ENCODE peak calls at places on chromosomes 13 and 19, in ten cellular contexts. M is spleen; X is iPS DF 6.9; K is mammary epithelial cell; V is neural progenitor cell; T is GM12878; J is thyroid gland; S is CD4-positive, CD25-positive, alpha-beta regulatory T cell; C is uterus; U is endodermal cell. R is an unnamed sample. For H3K4me1, the result is how much of the 10 kb centered on the place peaks cover.

GRCh38 chr13:101785858-101786257 is 333.4 kb downstream of the ITGBL1 start:
- DNase-seq in S (no peak), K (peak), U (peak), J (no peak), V (peak), C (no peak), X (peak), M (no peak), T (no peak), R (no peak)

GRCh38 chr19:50720921-50721291 is 1.3 kb upstream of the SHANK1 start:
- DNase-seq in C (no peak), V (peak), T (no peak), S (no peak), U (peak), X (no peak), J (no peak), K (peak), M (no peak), R (no peak)

GRCh38 chr19:4678881-4679379 is 8.8 kb upstream of the MYDGF start:
- DNase-seq in T (no peak), X (peak), M (no peak), K (no peak), C (peak), U (peak), V (peak), J (no peak), S (no peak), R (no peak)

GRCh38 chr13:112244495-112245177 is 131.5 kb upstream of the SPACA7 start:
- DNase-seq in X (no peak), J (no peak), T (no peak), V (no peak), C (no peak), S (no peak), K (no peak), M (peak), U (peak), R (no peak)

GRCh38 chr13:48950507-48950886 is 25.2 kb upstream of the FNDC3A start:
- DNase-seq in M (no peak), C (no peak), K (peak), V (no peak), T (no peak), J (no peak), S (no peak), U (no peak), X (no peak), R (no peak)

GRCh38 chr19:12194827-12195500 is 32.1 kb downstream of the ZNF136 start:
- DNase-seq in U (no peak), J (peak), S (peak), T (no peak), C (peak), M (peak), K (peak), X (peak), V (no peak), R (no peak)

GRCh38 chr19:16778796-16779411 is 50.3 kb upstream of the SIN3B start:
- DNase-seq in X (peak), J (peak), K (peak), S (peak), M (peak), C (peak), T (peak), V (peak), U (peak), R (peak)

GRCh38 chr13:99689955-99690354 is 188.7 kb downstream of the TM9SF2 start:
- DNase-seq in C (no peak), T (no peak), X (no peak), U (peak), K (no peak), V (peak), M (no peak), J (peak), S (no peak), R (no peak)

GRCh38 chr19:5587071-5587455 is 19.3 kb upstream of the TINCR start:
- DNase-seq in X (no peak), K (no peak), C (no peak), M (peak), U (no peak), S (no peak), T (no peak), V (no peak), J (no peak), R (no peak)

GRCh38 chr19:5038631-5039271 is 69.8 kb downstream of the KDM4B start:
- DNase-seq in J (no peak), T (no peak), M (peak), K (no peak), C (no peak), U (peak), S (no peak), X (no peak), V (peak), R (peak)

GRCh38 chr13:29830000-29830399 is 20.4 kb downstream of the UBL3 start:
- DNase-seq in T (no peak), C (no peak), M (no peak), J (no peak), K (no peak), U (no peak), V (no peak), X (no peak), S (no peak), R (no peak)

GRCh38 chr19:35986664-35987570 is 8.1 kb upstream of the SDHAF1 start:
- DNase-seq in X (no peak), V (peak), C (no peak), M (peak), U (peak), J (peak), S (no peak), K (no peak), T (no peak), R (no peak)

GRCh38 chr19:6417713-6418561 is 6.7 kb downstream of the KHSRP start:
- DNase-seq in M (no peak), V (peak), U (peak), J (no peak), X (no peak), T (no peak), K (no peak), S (no peak), C (peak), R (no peak)

GRCh38 chr13:98997738-98998641 is 20.1 kb upstream of the DOCK9 start:
- DNase-seq in K (peak), U (peak), J (no peak), X (no peak), S (no peak), C (no peak), T (no peak), M (no peak), V (no peak), R (peak)

GRCh38 chr19:40742477-40742876 is 7.8 kb downstream of the ACTMAP start:
- DNase-seq in K (no peak), S (no peak), V (no peak), T (no peak), J (no peak), U (no peak), M (no peak), X (no peak), C (no peak), R (no peak)

GRCh38 chr19:4911786-4912672 is 2.7 kb downstream of the UHRF1 start:
- DNase-seq in M (peak), T (no peak), K (peak), S (peak), U (peak), J (peak), X (no peak), C (peak), V (peak), R (peak)

GRCh38 chr13:74046461-74046860 is 87.7 kb downstream of the KLF12 start:
- DNase-seq in V (no peak), J (no peak), K (no peak), M (no peak), X (no peak), S (no peak), T (no peak), U (no peak), C (no peak), R (no peak)

GRCh38 chr19:49672131-49672919 is 4.7 kb upstream of the PRMT1 start:
- DNase-seq in M (peak), X (no peak), K (peak), V (peak), U (peak), J (peak), T (no peak), C (peak), S (peak), R (peak)

GRCh38 chr13:41411060-41411459 is 46.3 kb upstream of the RGCC start:
- DNase-seq in S (no peak), M (no peak), T (no peak), X (no peak), V (no peak), K (no peak), J (no peak), U (no peak), C (no peak), R (no peak)

GRCh38 chr19:35558400-35559280 is 4.8 kb downstream of the ATP4A start:
- DNase-seq in S (no peak), C (no peak), J (no peak), X (no peak), M (peak), T (no peak), K (no peak), U (no peak), V (no peak), R (no peak)

GRCh38 chr19:41746593-41747227 is 8.6 kb upstream of the CEACAM6 start:
- DNase-seq in K (peak), T (no peak), J (peak), C (no peak), X (no peak), S (peak), M (no peak), U (peak), V (peak), R (no peak)

GRCh38 chr19:17953316-17953801 is 13.5 kb upstream of the KCNN1 start:
- DNase-seq in V (no peak), X (no peak), K (no peak), U (no peak), M (no peak), C (no peak), J (no peak), S (no peak), T (no peak), R (no peak)

GRCh38 chr19:51089786-51090185 is 7.1 kb upstream of the KLK14 start:
- DNase-seq in U (no peak), K (no peak), J (no peak), M (no peak), V (no peak), C (no peak), S (no peak), X (no peak), T (no peak), R (no peak)

GRCh38 chr19:55251296-55252081 is 7.3 kb downstream of the PPP6R1 start:
- DNase-seq in C (no peak), T (no peak), J (peak), V (no peak), X (no peak), K (no peak), S (no peak), M (peak), U (no peak), R (no peak)

GRCh38 chr13:84645196-84646071 is 763.2 kb upstream of the SLITRK1 start:
- DNase-seq in T (no peak), U (no peak), S (no peak), V (no peak), C (no peak), K (no peak), X (no peak), J (peak), M (no peak), R (no peak)

GRCh38 chr13:113820813-113821651 is 42.8 kb downstream of the GAS6 start:
- DNase-seq in X (no peak), S (no peak), J (peak), T (no peak), U (no peak), V (no peak), C (peak), K (peak), M (peak), R (peak)
- H3K4me3 ChIP-seq in X (no peak), S (no peak), J (no peak), T (no peak), U (no peak), V (no peak), C (no peak), K (no peak), M (no peak), R (peak)

DNA sequence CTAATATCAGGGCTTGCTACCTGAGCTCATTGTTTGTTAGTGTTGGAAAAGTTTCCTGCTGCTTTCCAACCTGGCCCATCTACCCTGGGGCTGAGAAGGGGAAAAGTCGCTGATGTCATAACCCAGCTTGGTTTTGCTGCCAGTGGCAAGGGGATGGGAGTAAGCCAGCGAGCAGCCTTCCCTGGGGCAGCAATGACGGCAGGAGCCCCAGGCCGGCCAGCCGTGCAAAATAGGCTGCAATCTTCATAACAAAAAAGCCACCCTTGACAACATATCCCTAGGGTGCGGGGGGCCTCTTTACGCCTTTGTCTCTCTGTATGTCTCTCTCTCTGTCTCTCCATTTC is 30.1 kb downstream of the SERP2 start:
- DNase-seq in X (no peak), M (no peak), T (no peak), V (no peak), J (peak), C (no peak), S (no peak), U (peak), K (no peak), R (no peak)
- H3K4me1 ChIP-seq in X (under half), M (under half), T (under half), V (under half), J (under half), C (under half), S (under half), U (under half), K (under half), R (under half)

DNA sequence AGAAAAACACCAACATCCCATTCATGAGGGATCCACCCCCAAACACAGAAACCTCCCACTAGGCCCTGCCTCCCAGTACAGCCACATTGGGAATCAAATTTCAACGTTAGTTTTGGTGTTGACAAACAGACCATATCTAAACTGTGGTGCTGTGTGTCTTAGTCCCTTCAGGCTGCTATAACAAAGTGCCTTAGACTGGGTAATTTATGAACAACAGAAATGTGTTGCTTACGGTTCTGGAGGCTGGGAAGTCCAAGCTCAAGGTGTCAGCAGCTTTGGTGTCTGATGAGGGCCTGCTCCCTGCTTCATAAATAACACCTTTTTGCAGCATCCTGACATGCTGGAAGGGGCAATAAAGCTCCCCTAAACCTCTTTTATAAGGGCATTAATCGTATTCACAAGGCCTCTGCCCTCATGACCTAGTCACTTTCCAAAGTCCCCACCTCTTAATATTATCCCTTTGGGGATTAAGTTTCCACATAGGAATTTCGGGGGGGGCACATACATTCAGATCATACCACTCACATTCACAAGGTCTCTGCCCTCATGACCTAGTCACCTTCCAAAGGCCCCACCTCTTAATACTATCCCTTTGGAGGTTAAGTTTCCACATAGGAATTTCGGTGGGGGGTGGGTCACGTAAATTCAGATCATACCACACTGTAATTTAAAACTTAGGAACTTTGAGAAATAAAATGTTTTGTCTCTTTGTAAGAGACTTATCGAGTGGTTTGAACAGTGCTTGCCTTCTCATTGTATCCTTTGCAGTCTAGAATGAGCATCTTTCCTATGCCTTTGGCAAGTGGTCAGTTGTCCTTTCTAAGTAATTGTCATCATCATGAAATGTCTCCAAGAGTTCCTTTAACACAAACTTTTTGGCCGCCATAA is 27.6 kb downstream of the ZNF507 start:
- DNase-seq in T (no peak), J (no peak), V (no peak), M (no peak), S (no peak), C (no peak), X (no peak), K (no peak), U (no peak), R (peak)
- H3K27ac ChIP-seq in T (no peak), J (peak), V (no peak), M (no peak), S (no peak), C (no peak), X (no peak), K (no peak), U (peak), R (peak)

DNA sequence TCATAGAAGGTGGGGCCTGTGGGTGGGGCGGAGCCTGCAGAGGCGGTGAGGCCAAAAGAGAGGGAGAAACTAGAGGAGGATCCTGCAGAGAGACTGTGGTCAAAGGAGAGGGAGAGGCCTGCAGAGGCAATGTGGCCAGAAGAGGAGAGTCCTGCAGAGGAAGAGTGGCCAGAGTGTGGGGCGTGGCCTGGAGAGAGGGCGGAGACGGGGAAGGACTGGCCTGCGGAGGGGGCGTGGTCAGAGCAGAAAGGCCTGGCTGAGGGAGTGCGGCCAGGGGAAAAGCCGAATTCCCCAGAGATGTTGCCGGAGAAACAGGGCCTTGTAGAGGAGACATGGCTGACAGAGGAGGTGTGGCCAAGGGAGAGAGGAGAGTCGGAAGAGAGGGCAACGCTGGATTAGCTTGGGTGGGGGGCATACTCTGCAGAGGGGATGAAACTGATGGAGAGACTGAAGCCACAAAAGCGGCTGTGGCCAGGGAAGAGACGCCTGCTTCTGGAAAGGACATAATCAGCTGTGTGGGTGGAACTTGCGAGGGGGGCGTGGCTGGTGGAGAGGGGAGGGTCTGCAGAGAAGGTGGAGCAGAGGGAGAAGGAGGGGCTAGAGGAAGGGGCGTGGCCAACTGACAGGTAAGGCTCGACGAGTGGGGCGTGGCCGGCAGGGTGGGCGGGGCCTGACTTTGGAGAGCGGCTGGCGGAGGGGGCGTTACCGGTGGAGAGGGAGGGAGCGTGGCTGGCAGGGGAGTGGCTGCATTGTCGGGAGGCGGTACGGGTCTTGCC is 2.5 kb downstream of the PRR36 start:
- DNase-seq in V (peak), J (peak), C (peak), S (peak), M (peak), K (peak), U (peak), X (no peak), T (peak), R (peak)
- H3K4me3 ChIP-seq in V (no peak), J (no peak), C (no peak), S (no peak), M (peak), K (peak), U (no peak), X (no peak), T (no peak), R (no peak)

GRCh38 chr13:50615234-50615633 is 228.3 kb downstream of the DLEU7 start:
- DNase-seq in T (no peak), J (no peak), K (no peak), X (no peak), S (no peak), U (no peak), C (no peak), M (no peak), V (no peak), R (no peak)

GRCh38 chr13:50610238-50610637 is 233.3 kb downstream of the DLEU7 start:
- DNase-seq in U (no peak), C (no peak), M (no peak), S (no peak), K (no peak), T (no peak), V (no peak), J (no peak), X (no peak), R (no peak)

GRCh38 chr13:50611117-50611781 is 232.2 kb downstream of the DLEU7 start:
- DNase-seq in T (no peak), J (no peak), M (no peak), U (no peak), K (no peak), V (no peak), X (no peak), S (no peak), C (no peak), R (no peak)

GRCh38 chr13:50613356-50613831 is 230.1 kb downstream of the DLEU7 start:
- DNase-seq in J (no peak), U (no peak), V (no peak), T (no peak), S (no peak), K (no peak), M (no peak), C (no peak), X (no peak), R (no peak)

GRCh38 chr13:50612717-50613116 is 230.8 kb downstream of the DLEU7 start:
- DNase-seq in T (no peak), C (no peak), S (no peak), V (no peak), J (no peak), M (no peak), U (peak), X (no peak), K (no peak), R (no peak)
- H3K4me1 ChIP-seq in T (under half), C (under half), S (under half), V (under half), J (under half), M (under half), U (under half), X (under half), K (under half), R (under half)

DNA sequence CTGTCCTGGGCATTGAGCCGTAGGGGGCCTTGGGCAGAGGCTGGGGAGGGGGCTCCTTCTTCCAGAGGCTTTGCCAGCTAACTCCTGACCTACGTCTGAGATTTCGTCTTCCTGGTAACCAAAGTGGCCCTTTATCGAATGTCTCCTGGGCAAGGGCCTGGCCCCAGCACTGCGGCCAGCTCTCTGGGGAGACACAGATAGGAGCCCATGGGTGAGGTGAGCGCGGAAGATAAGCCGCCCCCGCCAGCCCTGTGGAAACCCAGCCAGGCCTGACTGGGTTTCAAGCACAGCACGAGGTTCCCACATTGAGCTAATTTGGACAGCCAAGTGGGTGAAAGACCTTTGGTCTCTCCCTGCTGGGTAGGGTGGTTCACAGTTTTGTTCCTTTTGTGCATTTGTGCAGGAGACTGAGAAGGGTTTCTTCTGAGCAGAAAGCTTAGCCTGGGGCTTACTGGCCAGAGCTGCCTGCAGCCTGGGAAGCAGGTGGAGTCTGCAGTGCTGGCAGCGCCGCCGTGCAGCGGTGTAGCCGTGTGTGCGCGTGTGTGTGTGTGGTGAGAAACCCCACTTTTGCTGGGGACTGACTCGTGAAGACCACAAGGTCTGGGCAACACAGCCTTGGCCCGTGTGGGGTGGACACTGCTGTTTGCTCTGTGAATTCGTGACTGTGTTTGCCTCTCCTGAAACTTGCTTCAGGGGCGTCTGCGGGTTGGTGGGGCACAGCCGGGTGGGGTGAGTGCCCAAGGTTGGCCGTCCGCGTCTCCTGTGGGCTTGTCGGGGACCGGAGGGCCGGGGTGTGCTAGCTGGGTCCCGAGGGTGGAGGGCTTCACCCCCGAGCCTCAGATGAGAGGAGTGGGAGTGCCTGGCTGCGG is 2.5 kb downstream of the BSG start:
- DNase-seq in U (peak), S (no peak), J (peak), X (no peak), M (no peak), V (peak), C (no peak), K (no peak), T (peak), R (no peak)
- H3K27ac ChIP-seq in U (peak), S (no peak), J (peak), X (no peak), M (no peak), V (peak), C (peak), K (no peak), T (peak), R (no peak)

R was measured in SJSA1.